ENCODE peak calls at places on chromosomes 2 and 18, in seven cellular contexts. E is H9, Q is AG09309, L is esophagus squamous epithelium, X is BJ, K is lower lobe of right lung, H is coronary artery. B is an unnamed sample.

GRCh38 chr2:152067823-152068222 is 31.0 kb downstream of the CACNB4 start:
- DNase-seq in E (no peak), Q (no peak), L (no peak), X (no peak), K (no peak), H (no peak), B (no peak)

GRCh38 chr2:37698931-37699481 is 27.6 kb upstream of the CDC42EP3 start:
- DNase-seq in E (no peak), Q (no peak), L (no peak), X (peak), K (no peak), H (no peak), B (no peak)

GRCh38 chr2:216829533-216829932 is 30.3 kb downstream of the TNP1 start:
- DNase-seq in E (no peak), Q (no peak), L (no peak), X (no peak), K (peak), H (peak), B (peak)

GRCh38 chr2:11537951-11538350 is 4.1 kb downstream of the GREB1 start:
- DNase-seq in E (no peak), Q (no peak), L (no peak), X (no peak), K (no peak), H (no peak), B (no peak)

GRCh38 chr2:232477751-232478510 is 9.7 kb downstream of the ECEL1 start:
- DNase-seq in E (peak), Q (no peak), L (no peak), X (no peak), K (peak), H (no peak), B (no peak)

GRCh38 chr18:75025573-75025972 is 183.4 kb downstream of the PTGR3 start:
- DNase-seq in E (no peak), Q (no peak), L (no peak), X (no peak), K (no peak), H (no peak), B (no peak)

GRCh38 chr2:86078801-86079545 is 26.7 kb downstream of the POLR1A start:
- DNase-seq in E (no peak), Q (no peak), L (no peak), X (no peak), K (no peak), H (no peak), B (no peak)

GRCh38 chr2:102116675-102117471 is 25.7 kb upstream of the IL1R1 start:
- DNase-seq in E (no peak), Q (peak), L (no peak), X (no peak), K (no peak), H (no peak), B (peak)

GRCh38 chr18:36828157-36828629 is 609 bp downstream of the TPGS2 start:
- DNase-seq in E (peak), Q (no peak), L (no peak), X (no peak), K (no peak), H (no peak), B (no peak)

GRCh38 chr18:53375641-53376040 is 848.8 kb downstream of the MBD2 start:
- DNase-seq in E (no peak), Q (no peak), L (no peak), X (no peak), K (peak), H (no peak), B (no peak)
- TF ChIP-seq CTCF in E (no peak), Q (no peak), L (no peak), X (no peak), K (no peak), H (no peak), B (no peak)

GRCh38 chr18:38545071-38545470 is 979.5 kb upstream of the CELF4 start:
- DNase-seq in E (peak), Q (no peak), L (no peak), X (no peak), K (no peak), H (no peak), B (no peak)
- TF ChIP-seq CTCF in E (peak), Q (no peak), L (peak), X (no peak), K (no peak), H (no peak), B (no peak)

GRCh38 chr2:12804141-12804857 is 87.6 kb downstream of the TRIB2 start:
- DNase-seq in E (no peak), Q (no peak), L (no peak), X (no peak), K (no peak), H (no peak), B (no peak)
- TF ChIP-seq CTCF in E (no peak), Q (peak), L (no peak), X (no peak), K (no peak), H (no peak), B (no peak)

GRCh38 chr18:38367473-38367872 is 801.9 kb upstream of the CELF4 start:
- DNase-seq in E (no peak), Q (no peak), L (no peak), X (no peak), K (no peak), H (no peak), B (no peak)
- TF ChIP-seq CTCF in E (peak), Q (no peak), L (no peak), X (no peak), K (no peak), H (no peak), B (no peak)

GRCh38 chr2:72932805-72933204 is 15.5 kb downstream of the EMX1 start:
- DNase-seq in E (no peak), Q (no peak), L (no peak), X (no peak), K (no peak), H (no peak), B (no peak)

GRCh38 chr2:72932045-72932444 is 14.7 kb downstream of the EMX1 start:
- DNase-seq in E (no peak), Q (no peak), L (no peak), X (no peak), K (no peak), H (no peak), B (no peak)

GRCh38 chr2:72934683-72935610 is 17.6 kb downstream of the EMX1 start:
- DNase-seq in E (peak), Q (no peak), L (no peak), X (no peak), K (no peak), H (no peak), B (no peak)

GRCh38 chr2:72933646-72934151 is 16.4 kb downstream of the EMX1 start:
- DNase-seq in E (no peak), Q (no peak), L (no peak), X (no peak), K (no peak), H (no peak), B (no peak)

GRCh38 chr2:72933207-72933606 is 15.9 kb downstream of the EMX1 start:
- DNase-seq in E (no peak), Q (no peak), L (no peak), X (no peak), K (no peak), H (no peak), B (no peak)
- TF ChIP-seq CTCF in E (no peak), Q (no peak), L (no peak), X (no peak), K (no peak), H (no peak), B (no peak)

DNA sequence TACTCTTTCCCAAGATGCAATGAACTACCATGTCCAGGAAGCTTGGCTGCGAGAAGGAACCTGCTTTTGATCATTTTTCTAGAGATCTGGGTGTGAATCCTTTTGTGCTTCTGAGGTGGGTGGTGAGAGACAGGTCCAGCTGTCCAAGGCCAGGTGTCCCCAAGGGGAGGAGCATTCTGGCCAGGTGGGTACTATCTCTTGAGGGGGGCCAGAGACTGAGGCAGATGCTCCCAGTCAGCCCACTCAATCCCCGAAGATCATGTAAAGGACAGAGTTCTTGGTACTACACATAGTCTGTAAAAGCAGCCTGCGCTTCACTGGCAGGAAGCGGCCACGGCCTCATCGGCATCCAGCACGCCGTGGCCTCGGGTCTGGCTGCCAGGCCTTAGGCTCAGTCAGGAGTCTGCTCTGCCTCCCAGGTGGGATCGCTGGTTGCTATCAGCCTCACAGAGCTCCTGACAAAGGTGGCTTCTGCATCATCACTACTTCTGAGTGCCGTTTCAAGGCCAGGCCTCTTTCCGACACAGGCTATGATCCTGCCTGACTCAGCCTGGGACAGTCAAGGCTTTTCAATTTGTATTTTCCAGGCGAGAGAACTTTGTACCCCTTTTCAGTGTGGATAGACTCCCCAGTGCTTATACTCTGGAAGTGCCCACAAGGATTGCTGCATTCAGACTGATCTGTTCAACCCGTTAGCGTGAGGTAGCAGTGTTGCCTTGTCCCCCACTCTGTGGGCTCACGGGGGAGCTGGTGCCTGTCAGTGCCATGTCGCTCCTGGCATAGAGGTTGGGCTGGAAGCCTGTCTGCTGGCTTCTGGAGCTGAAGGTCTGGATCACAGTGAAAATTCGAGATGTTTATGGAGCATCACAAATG is 29.1 kb downstream of the STK25 start:
- DNase-seq in E (no peak), Q (no peak), L (no peak), X (no peak), K (no peak), H (no peak), B (no peak)
- TF ChIP-seq CTCF in E (no peak), Q (no peak), L (no peak), X (no peak), K (no peak), H (no peak), B (no peak)

DNA sequence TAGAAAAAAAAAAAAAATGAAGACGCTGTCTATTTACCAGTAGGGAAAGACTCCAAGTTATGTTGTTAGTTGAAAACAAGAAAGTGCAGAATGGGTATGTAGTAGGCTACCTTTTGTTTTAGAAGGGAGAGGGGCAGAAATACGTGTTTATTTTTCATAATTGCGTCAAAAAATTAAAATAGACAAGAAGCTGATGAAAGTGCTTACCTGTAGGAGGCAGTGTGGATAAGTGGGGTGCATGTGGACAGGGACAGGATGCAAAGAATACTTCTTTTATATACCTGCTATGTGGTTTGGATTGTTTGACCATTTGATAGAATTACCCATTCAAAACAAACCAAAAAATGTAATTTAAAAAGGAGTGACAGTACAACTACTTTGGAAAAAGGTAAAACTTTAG is 3.0 kb upstream of the GCG start:
- DNase-seq in E (no peak), Q (no peak), L (no peak), X (no peak), K (no peak), H (no peak), B (no peak)
- TF ChIP-seq CTCF in E (peak), Q (peak), L (no peak), X (no peak), K (no peak), H (no peak), B (no peak)

GRCh38 chr2:45935791-45936622 is 284.5 kb downstream of the PRKCE start:
- DNase-seq in E (peak), Q (peak), L (peak), X (peak), K (peak), H (peak), B (peak)

GRCh38 chr2:45936623-45936979 is 285.1 kb downstream of the PRKCE start:
- DNase-seq in E (no peak), Q (no peak), L (no peak), X (no peak), K (no peak), H (peak), B (no peak)

GRCh38 chr2:45941758-45942738 is 290.6 kb downstream of the PRKCE start:
- DNase-seq in E (no peak), Q (no peak), L (no peak), X (no peak), K (no peak), H (peak), B (no peak)

GRCh38 chr2:45937990-45938389 is 286.5 kb downstream of the PRKCE start:
- DNase-seq in E (no peak), Q (no peak), L (no peak), X (no peak), K (no peak), H (peak), B (no peak)

DNA sequence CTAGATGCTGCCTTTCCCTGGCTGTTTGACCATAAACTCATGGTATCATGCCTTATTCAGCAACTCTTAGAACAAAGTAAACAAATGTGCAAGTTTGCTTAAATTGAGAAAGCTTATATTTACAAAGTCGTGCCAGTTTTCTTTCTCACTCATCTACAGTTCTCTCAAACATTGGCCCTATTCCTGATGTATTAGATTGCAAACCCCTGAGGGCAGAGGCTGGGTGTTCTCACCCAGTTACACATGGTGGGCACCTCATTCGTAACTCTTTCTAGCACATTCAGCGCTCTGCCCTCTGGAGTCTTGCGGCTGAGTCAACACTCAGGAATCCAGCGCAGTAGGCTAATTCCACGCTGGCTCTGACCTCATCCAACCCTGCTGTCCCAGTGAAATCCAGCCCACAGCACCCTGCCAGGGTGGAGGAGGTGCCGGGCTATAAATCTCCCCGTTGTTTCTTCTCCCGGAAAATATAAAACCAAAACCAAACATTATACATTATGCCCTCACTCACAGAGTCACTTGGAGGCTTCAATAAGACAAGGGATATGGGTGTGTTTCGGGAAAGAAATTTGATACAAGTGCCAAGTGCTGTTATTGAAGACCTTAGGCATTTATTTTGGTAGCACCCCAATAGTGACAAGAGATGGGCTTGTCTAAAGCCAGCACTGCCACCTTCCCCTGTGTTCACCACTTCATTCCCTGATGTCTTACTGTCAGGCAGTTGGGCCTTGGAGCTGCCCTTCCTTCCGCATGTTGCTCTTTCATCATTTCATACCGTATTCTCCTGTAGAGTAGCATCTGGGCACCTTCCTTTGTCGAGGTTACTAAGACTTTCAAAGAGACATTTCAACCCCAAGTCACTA is 287.4 kb downstream of the PRKCE start:
- DNase-seq in E (peak), Q (peak), L (no peak), X (peak), K (peak), H (peak), B (peak)
- TF ChIP-seq CTCF in E (no peak), Q (no peak), L (no peak), X (no peak), K (peak), H (no peak), B (no peak)

DNA sequence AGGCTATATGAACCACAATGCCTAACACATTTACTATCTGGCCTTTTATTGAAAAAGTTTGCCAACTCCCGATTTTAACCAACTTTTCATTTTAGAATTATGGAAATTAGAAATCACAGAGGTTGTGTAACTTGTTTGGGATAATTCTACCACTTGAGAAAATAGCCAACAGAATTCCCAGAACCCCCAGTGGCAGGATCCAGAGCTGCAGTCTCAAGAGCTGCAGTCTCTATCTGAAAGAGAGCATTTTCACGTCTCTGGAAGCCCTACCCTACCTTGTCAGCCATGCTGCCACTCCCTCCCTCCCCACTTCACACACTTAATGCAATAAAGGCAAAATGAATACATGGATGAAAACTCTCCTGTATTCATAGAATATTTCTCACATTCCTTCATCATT is 23.4 kb upstream of the TSPYL6 start:
- DNase-seq in E (no peak), Q (no peak), L (no peak), X (no peak), K (no peak), H (no peak), B (no peak)
- TF ChIP-seq CTCF in E (peak), Q (peak), L (no peak), X (peak), K (no peak), H (no peak), B (peak)

DNA sequence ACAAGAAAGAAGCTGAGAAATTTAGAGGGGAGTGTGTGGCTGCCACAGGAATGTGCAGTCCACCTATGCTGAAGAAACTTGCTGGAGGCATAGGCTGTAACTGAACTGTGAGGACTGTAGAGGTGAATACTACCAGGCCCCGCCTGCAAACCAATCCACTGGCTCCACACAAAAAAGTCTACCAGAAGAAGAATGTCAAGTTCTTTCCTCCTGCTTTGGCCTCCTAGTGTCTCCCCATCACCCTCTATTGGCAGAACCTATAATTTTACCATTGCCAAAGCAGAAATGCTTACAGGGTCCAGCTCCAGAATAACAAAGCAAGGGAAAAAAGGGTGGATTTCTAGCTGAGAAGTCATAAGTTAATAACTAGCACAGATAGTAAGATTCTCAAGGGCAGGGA is 5.9 kb upstream of the ATP5MC3 start:
- DNase-seq in E (peak), Q (no peak), L (no peak), X (no peak), K (no peak), H (no peak), B (no peak)
- TF ChIP-seq CTCF in E (peak), Q (peak), L (no peak), X (peak), K (no peak), H (no peak), B (peak)